ENCODE peak calls at places on chromosomes 11 and 22, in six cellular contexts. O is stomach, I is right atrium auricular region, X is heart right ventricle, P is cardiac muscle cell, Z is A549. Y is an unnamed sample.

GRCh38 chr22:36913431-36914382 is at the start of gene CSF2RB:
- DNase-seq in O (peak; percentile 45), I (peak; percentile 74), X (no peak), P (no peak), Z (no peak), Y (no peak)

GRCh38 chr11:90134420-90135003 is at the start of gene NAALAD2:
- DNase-seq in O (no peak), I (peak; percentile 65), X (peak; percentile 68), P (peak; percentile 83), Z (peak; percentile 2), Y (peak; percentile 47)

GRCh38 chr22:30460147-30460546 is 11.7 kb downstream of the SEC14L3 start:
- DNase-seq in O (peak; percentile 69), I (no peak), X (no peak), P (no peak), Z (no peak), Y (no peak)

GRCh38 chr11:90392692-90393091 is 169.8 kb upstream of the CHORDC1 start:
- DNase-seq in O (no peak), I (no peak), X (no peak), P (no peak), Z (no peak), Y (no peak)

GRCh38 chr22:50031189-50032091 is 18.9 kb upstream of the IL17REL start:
- DNase-seq in O (no peak), I (no peak), X (no peak), P (no peak), Z (no peak), Y (no peak)

GRCh38 chr11:45650166-45651095 is 15.0 kb downstream of the CHST1 start:
- DNase-seq in O (no peak), I (peak; percentile 28), X (no peak), P (no peak), Z (no peak), Y (no peak)

GRCh38 chr11:79471071-79471470 is 30.2 kb upstream of the TENM4 start:
- DNase-seq in O (no peak), I (no peak), X (no peak), P (no peak), Z (no peak), Y (no peak)

GRCh38 chr11:57116654-57117053 is 65.1 kb upstream of the LRRC55 start:
- DNase-seq in O (peak; percentile 29), I (no peak), X (no peak), P (peak; percentile 35), Z (peak; percentile 13), Y (peak; percentile 53)

GRCh38 chr11:37788141-37788877 is 1190.3 kb upstream of the RAG2 start:
- DNase-seq in O (no peak), I (no peak), X (no peak), P (no peak), Z (no peak), Y (peak; percentile 89)

GRCh38 chr11:2783536-2784082 is 83.8 kb upstream of the KCNQ1OT1 start:
- DNase-seq in O (no peak), I (no peak), X (no peak), P (no peak), Z (no peak), Y (no peak)

GRCh38 chr22:22748297-22748743 is 103.9 kb downstream of the GGTLC2 start:
- DNase-seq in O (peak; percentile 64), I (peak; percentile 72), X (no peak), P (no peak), Z (no peak), Y (peak; percentile 33)

DNA sequence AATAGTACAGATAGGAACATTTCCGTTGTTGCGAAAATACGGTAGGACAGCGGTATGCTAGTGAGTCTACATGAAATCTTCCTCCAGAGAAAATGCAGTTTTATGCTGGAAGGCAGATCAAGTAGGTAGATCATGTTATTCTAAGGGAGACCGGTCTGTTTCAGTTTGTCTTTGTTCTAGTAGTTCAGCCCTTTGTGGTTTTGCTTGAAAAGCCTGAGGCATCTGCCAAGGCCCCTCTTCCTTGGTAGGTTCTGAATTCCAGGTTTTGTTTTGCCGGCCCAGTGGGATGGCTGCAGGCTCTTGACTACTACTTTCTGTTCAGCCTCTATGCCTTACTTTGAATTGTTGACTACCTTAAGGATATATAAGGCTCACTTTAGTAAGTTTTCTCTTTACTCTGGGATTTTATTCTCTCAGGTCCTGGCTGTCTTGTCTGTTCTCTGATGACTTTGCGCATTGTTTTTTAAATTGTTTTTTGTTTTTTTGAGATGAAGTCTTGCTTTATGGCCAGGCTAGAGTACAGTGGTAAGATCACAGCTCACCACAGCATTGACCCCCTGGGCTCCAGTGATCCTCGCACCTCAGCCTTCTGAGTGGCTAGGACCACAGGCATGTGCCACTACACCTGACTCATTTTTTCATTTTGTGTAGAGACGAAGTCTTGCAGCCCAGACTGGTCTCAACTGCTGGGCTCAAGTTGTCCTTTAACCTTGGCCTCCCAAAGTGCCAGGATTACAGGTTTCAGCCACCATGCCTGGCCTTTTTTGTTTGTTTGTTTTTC is 53.7 kb downstream of the HIPK3 start:
- DNase-seq in O (no peak), I (no peak), X (no peak), P (no peak), Z (no peak), Y (peak; percentile 82)
- H3K4me3 ChIP-seq in O (no peak overlapping the region), I (no peak overlapping the region), X (no peak overlapping the region), P (no peak overlapping the region), Z (no peak overlapping the region), Y (no peak overlapping the region)

GRCh38 chr11:32326522-32326921 is 108.8 kb downstream of the WT1 start:
- DNase-seq in O (no peak), I (no peak), X (no peak), P (no peak), Z (no peak), Y (no peak)

GRCh38 chr11:32325187-32325586 is 110.2 kb downstream of the WT1 start:
- DNase-seq in O (no peak), I (no peak), X (no peak), P (no peak), Z (no peak), Y (no peak)

GRCh38 chr11:32328392-32328791 is 106.9 kb downstream of the WT1 start:
- DNase-seq in O (no peak), I (no peak), X (no peak), P (no peak), Z (no peak), Y (no peak)

GRCh38 chr11:32325725-32326124 is 109.6 kb downstream of the WT1 start:
- DNase-seq in O (no peak), I (no peak), X (no peak), P (no peak), Z (no peak), Y (no peak)

GRCh38 chr11:32323814-32324130 is 111.6 kb downstream of the WT1 start:
- DNase-seq in O (no peak), I (no peak), X (no peak), P (no peak), Z (no peak), Y (no peak)
- TF ChIP-seq CTCF in O (no peak), I (peak; percentile 5), X (no peak), P (no peak), Z (no peak), Y (no peak)

GRCh38 chr11:114442559-114442958 is 3.3 kb downstream of the REXO2 start:
- DNase-seq in O (no peak), I (no peak), X (no peak), P (no peak), Z (no peak), Y (no peak)
- H3K4me3 ChIP-seq in O (no peak overlapping the region), I (no peak overlapping the region), X (no peak overlapping the region), P (no peak overlapping the region), Z (no peak overlapping the region), Y (no peak overlapping the region)

GRCh38 chr22:31753634-31754471 is at the start of gene DEPDC5:
- DNase-seq in O (peak; percentile 98), I (peak; percentile 96), X (peak; percentile 98), P (peak; percentile 97), Z (peak; percentile 69), Y (peak; percentile 94)
- TF ChIP-seq CTCF in O (no peak), I (peak; percentile 24), X (no peak), P (no peak), Z (no peak), Y (peak; percentile 2)